ENCODE peak calls at places on chromosomes 4 and X, in six cellular contexts. H is upper lobe of left lung, Z is HepG2, D is A549, K is K562, V is GM12878. A is an unnamed sample. For H3K9me3, the result is how much of the 10 kb centered on the place peaks cover.

GRCh38 chrX:18871161-18871880 is 112.6 kb downstream of the PHKA2 start:
- ATAC-seq in H (no peak), Z (no peak), D (no peak), K (peak), V (no peak), A (no peak)

GRCh38 chr4:6763330-6763851 is 19.1 kb upstream of the KIAA0232 start:
- ATAC-seq in H (no peak), Z (peak), D (peak), K (peak), V (no peak), A (no peak)

GRCh38 chr4:11537846-11538245 is 109.2 kb upstream of the HS3ST1 start:
- ATAC-seq in H (no peak), Z (no peak), D (no peak), K (no peak), V (peak), A (no peak)

GRCh38 chr4:47498899-47499298 is 13.8 kb downstream of the ATP10D start:
- ATAC-seq in H (no peak), Z (no peak), D (no peak), K (no peak), V (peak), A (no peak)

GRCh38 chrX:17788439-17788838 is 51.1 kb downstream of the SCML1 start:
- ATAC-seq in H (peak), Z (peak), D (peak), K (peak), V (peak), A (peak)

GRCh38 chrX:51420610-51421009 is 75.8 kb downstream of the NUDT11 start:
- ATAC-seq in H (no peak), Z (no peak), D (no peak), K (no peak), V (peak), A (no peak)

GRCh38 chr4:161856711-161857326 is 307.0 kb downstream of the FSTL5 start:
- ATAC-seq in H (no peak), Z (no peak), D (no peak), K (no peak), V (no peak), A (no peak)

GRCh38 chr4:139144911-139145551 is 32.0 kb downstream of the ELF2 start:
- ATAC-seq in H (no peak), Z (no peak), D (no peak), K (no peak), V (no peak), A (no peak)

GRCh38 chrX:126929071-126929470 is 109.5 kb downstream of the PRR32 start:
- ATAC-seq in H (no peak), Z (no peak), D (no peak), K (no peak), V (no peak), A (no peak)

GRCh38 chrX:145003443-145003842 is 243.9 kb upstream of the SPANXN1 start:
- ATAC-seq in H (no peak), Z (no peak), D (no peak), K (no peak), V (no peak), A (no peak)

GRCh38 chr4:123430031-123430430 is 33.4 kb downstream of the SPRY1 start:
- ATAC-seq in H (no peak), Z (no peak), D (no peak), K (peak), V (no peak), A (no peak)

GRCh38 chrX:100973411-100973810 is 3.9 kb downstream of the ARL13A start:
- ATAC-seq in H (no peak), Z (no peak), D (peak), K (no peak), V (no peak), A (no peak)

GRCh38 chr4:174265917-174266316 is 17.6 kb downstream of the FBXO8 start:
- ATAC-seq in H (no peak), Z (no peak), D (no peak), K (peak), V (peak), A (no peak)

GRCh38 chrX:140087865-140088264 is 122.5 kb upstream of the CXorf66 start:
- ATAC-seq in H (no peak), Z (no peak), D (no peak), K (no peak), V (peak), A (no peak)

GRCh38 chr4:54058171-54058570 is 6.2 kb downstream of the CHIC2 start:
- ATAC-seq in H (no peak), Z (no peak), D (no peak), K (no peak), V (peak), A (no peak)

GRCh38 chr4:8893227-8893623 is 21.6 kb upstream of the HMX1 start:
- ATAC-seq in H (no peak), Z (no peak), D (no peak), K (no peak), V (no peak), A (no peak)

GRCh38 chr4:74618659-74619058 is 173.7 kb downstream of the AREG start:
- ATAC-seq in H (peak), Z (no peak), D (peak), K (no peak), V (no peak), A (no peak)

DNA sequence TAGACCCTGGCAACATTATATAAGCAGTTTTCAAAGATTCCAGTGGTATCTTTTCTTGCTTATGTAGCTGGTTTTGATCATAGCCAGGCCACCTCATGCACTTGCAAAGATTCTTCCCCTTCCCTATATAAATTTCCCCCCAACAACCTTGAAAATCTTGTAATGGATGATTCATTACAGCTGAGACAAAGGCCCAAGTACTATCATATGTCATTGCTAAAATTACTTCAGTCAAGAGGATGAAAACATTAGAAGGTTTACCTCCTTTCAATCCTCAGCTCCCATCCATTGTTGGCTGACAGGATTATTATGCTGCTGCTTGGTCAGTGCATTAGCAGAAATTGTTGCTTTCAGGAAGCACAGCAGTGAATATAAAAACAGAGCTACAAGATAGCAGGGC is 7.9 kb upstream of the ARHGEF38 start:
- ATAC-seq in H (no peak), Z (no peak), D (no peak), K (no peak), V (no peak), A (no peak)
- TF ChIP-seq EP300 in H (no peak), Z (no peak), D (no peak), K (no peak), V (no peak), A (no peak)

DNA sequence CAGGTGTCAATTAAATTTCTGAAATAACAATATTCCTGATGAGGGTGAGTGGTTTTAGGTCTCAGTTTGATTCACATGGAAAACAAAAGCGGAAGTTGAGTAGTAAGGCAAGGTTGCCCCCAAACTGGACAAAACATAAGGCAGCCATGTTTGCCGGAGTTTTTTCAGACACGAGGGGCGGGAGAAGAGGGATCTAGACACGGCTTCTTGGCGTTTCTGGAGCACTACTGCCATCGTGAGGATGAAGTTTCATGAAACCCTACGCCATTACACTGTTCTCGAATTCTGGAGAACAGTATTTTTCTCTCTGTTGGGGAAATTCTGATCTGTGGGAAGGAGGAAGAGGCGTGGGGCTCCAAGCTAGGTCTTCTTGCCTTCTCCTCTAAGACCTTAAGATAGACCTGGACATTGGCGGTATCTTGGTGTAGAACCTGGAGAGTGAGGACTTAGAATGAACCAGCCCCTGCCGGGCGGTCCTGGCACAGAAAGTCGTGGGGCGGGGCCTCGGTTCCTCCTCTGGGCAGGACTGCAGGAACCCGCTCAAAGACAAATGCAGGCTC is 160.3 kb downstream of the OR13H1 start:
- ATAC-seq in H (no peak), Z (no peak), D (peak), K (no peak), V (peak), A (peak)
- H3K4me3 ChIP-seq in H (no peak), Z (no peak), D (peak), K (no peak), V (peak), A (no peak)

DNA sequence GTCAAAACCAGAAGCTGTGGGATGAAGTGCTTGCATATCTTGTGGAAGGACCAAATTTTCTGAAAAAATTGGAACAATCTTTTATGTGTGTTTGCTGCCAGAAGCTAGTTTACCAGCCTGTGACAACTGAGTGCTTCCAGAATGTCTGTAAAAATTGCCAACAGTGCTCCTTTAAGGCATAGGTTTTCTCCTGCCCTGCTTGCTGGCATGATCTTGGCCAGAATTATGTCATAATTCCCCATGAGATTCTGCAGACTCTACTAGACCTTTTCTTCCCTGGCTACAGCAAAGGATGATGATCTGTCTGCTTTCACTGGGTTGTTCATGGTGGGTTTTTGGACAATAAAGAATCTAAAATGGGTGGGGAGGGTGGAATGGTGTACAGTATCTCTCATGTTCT is 196.3 kb upstream of the ZCCHC13 start:
- ATAC-seq in H (no peak), Z (no peak), D (no peak), K (no peak), V (no peak), A (no peak)
- H3K9me3 ChIP-seq in H (under half), Z (under half), D (under half), K (under half), V (under half), A (under half)

GRCh38 chr4:78777556-78777900 is 1.4 kb downstream of the BMP2K start:
- ATAC-seq in H (no peak), Z (no peak), D (no peak), K (no peak), V (no peak), A (no peak)

GRCh38 chr4:78776031-78776728 is at the start of gene BMP2K:
- ATAC-seq in H (peak), Z (peak), D (peak), K (peak), V (peak), A (peak)

GRCh38 chr4:78776729-78777555 is 792 bp downstream of the BMP2K start:
- ATAC-seq in H (peak), Z (peak), D (peak), K (peak), V (peak), A (peak)

GRCh38 chr4:78774395-78774794 is 1.8 kb upstream of the BMP2K start:
- ATAC-seq in H (no peak), Z (no peak), D (no peak), K (no peak), V (peak), A (no peak)

DNA sequence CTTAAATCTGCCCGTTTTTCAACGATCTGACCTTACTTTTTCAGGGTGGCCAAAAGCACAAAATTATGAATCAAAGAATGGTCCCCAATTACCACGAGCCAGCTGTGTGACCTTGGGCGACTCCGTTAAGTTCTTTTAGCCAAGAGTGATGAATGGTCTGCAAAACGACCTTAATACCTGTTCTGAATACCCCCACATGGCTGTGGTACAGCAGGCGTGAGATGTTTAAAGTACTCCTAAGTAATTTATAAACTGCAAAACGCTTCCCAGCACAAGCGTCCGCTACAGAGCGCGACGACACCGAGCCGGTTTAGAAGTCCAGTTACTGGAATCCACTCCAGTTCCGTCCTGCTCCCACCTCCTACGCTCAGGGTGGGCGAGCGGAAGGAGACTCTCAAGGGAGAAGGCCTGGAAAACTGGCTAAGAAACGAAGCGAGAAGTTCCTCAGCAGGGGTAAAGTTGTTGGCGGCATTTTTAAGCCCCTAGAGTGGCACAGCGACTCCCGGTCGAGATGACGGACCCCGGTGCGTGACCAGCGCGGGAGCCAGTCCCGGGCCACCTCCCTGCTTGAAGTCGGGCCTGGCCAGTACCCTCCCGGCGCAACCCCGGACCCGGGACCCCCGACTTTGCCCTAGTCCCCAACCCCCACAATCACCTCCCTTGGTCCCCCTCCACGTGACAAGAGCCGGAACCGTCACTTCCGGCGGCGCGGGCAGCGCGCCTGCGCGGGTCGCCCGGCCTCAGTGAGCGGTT is 696 bp upstream of the BMP2K start:
- ATAC-seq in H (peak), Z (peak), D (peak), K (peak), V (peak), A (peak)
- TF ChIP-seq EP300 in H (no peak), Z (peak), D (no peak), K (peak), V (peak), A (no peak)

GRCh38 chr4:183407128-183407585 is 37.3 kb upstream of the CDKN2AIP start:
- ATAC-seq in H (peak), Z (peak), D (peak), K (peak), V (peak), A (peak)
- H3K4me3 ChIP-seq in H (peak), Z (peak), D (peak), K (peak), V (peak), A (peak)

DNA sequence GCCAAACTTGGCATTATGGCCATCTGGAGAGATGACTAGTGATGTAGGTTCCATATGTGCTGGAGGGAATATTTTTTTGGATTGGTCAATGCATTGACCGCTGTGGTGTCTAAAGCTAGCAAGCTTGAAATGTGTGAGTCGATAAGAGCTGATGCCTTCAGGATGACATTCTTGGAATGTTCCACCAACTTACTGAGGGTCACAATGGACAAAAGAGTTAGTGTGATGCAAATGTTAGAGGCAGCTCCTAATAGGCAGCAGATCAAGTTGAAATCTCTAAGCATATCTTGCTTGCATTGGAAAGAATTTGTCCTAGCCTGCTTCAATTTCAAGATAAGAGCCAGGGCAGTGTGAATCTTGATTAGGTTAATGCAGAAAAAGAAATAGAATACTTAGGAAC is 210.4 kb upstream of the AFF2 start:
- ATAC-seq in H (no peak), Z (no peak), D (no peak), K (no peak), V (no peak), A (no peak)
- H3K9me3 ChIP-seq in H (under half), Z (under half), D (under half), K (under half), V (under half), A (under half)

GRCh38 chr4:175678451-175678850 is 133.6 kb downstream of the GPM6A start:
- ATAC-seq in H (no peak), Z (no peak), D (no peak), K (no peak), V (no peak), A (no peak)
- TF ChIP-seq EP300 in H (no peak), Z (no peak), D (no peak), K (no peak), V (no peak), A (no peak)

GRCh38 chrX:50066318-50066937 is 134.4 kb downstream of the AKAP4 start:
- ATAC-seq in H (no peak), Z (peak), D (no peak), K (no peak), V (no peak), A (no peak)

GRCh38 chrX:50071507-50071906 is 129.3 kb downstream of the AKAP4 start:
- ATAC-seq in H (no peak), Z (no peak), D (no peak), K (no peak), V (no peak), A (no peak)

GRCh38 chrX:50067435-50068292 is 133.1 kb downstream of the AKAP4 start:
- ATAC-seq in H (no peak), Z (peak), D (peak), K (no peak), V (no peak), A (no peak)

GRCh38 chrX:50068293-50068568 is 132.6 kb downstream of the AKAP4 start:
- ATAC-seq in H (no peak), Z (no peak), D (no peak), K (no peak), V (no peak), A (no peak)

GRCh38 chrX:50068893-50069292 is 131.9 kb downstream of the AKAP4 start:
- ATAC-seq in H (no peak), Z (no peak), D (no peak), K (no peak), V (no peak), A (no peak)
- H3K4me3 ChIP-seq in H (no peak), Z (no peak), D (no peak), K (no peak), V (no peak), A (no peak)

A was measured in gastroesophageal sphincter.